ENCODE peak calls at places on chromosome 18, in four cellular contexts. Y is K562, H is HCT116, P is HepG2. L is an unnamed sample.
A peak's percentile ranks its signal among the peaks of the same experiment; 100 is the strongest.

GRCh38 chr18:77131100-77131651 is 1.4 kb downstream of the MBP start:
- DNase-seq in H (no peak), P (no peak), Y (no peak), L (no peak)

GRCh38 chr18:50286391-50287027 is 983 bp downstream of the CXXC1 start:
- DNase-seq in P (no peak), Y (peak; percentile 57), H (peak; percentile 26), L (no peak)

GRCh38 chr18:74436158-74436755 is 20.9 kb downstream of the DIPK1C start:
- DNase-seq in P (no peak), Y (no peak), H (no peak), L (no peak)

GRCh38 chr18:62522510-62523254 is at the start of gene ZCCHC2:
- DNase-seq in Y (peak; percentile 83), H (peak; percentile 94), P (peak; percentile 92), L (peak; percentile 85)

GRCh38 chr18:74283255-74283554 is 8.6 kb downstream of the CYB5A start:
- DNase-seq in Y (no peak), H (no peak), P (no peak), L (no peak)

GRCh38 chr18:63837556-63837955 is 49.9 kb upstream of the SERPINB2 start:
- DNase-seq in Y (no peak), P (no peak), H (no peak), L (no peak)

GRCh38 chr18:7567487-7568425 is 640 bp downstream of the PTPRM start:
- DNase-seq in P (no peak), H (no peak), Y (no peak), L (no peak)

GRCh38 chr18:72325307-72325706 is 218.8 kb downstream of the CBLN2 start:
- DNase-seq in P (no peak), Y (no peak), H (no peak), L (no peak)

GRCh38 chr18:13746636-13747035 is 20.2 kb downstream of the RNMT start:
- DNase-seq in H (no peak), Y (no peak), P (no peak), L (no peak)

GRCh38 chr18:51559902-51560287 is 362.4 kb upstream of the MEX3C start:
- DNase-seq in Y (no peak), P (no peak), H (no peak), L (no peak)

GRCh38 chr18:31657823-31658669 is 26.3 kb downstream of the B4GALT6 start:
- DNase-seq in P (no peak), Y (no peak), H (no peak), L (no peak)
- TF ChIP-seq SIN3A in P (no peak), Y (no peak), H (no peak), L (no peak)

GRCh38 chr18:47931707-47932103 is 1.2 kb upstream of the SMAD2 start:
- DNase-seq in P (no peak), Y (peak; percentile 14), H (no peak), L (peak; percentile 18)

GRCh38 chr18:47928466-47928865 is 2.0 kb downstream of the SMAD2 start:
- DNase-seq in Y (no peak), P (no peak), H (no peak), L (no peak)

GRCh38 chr18:47930086-47930843 is at the start of gene SMAD2:
- DNase-seq in P (peak; percentile 87), Y (peak; percentile 80), H (peak; percentile 60), L (peak; percentile 12)

GRCh38 chr18:47930844-47931706 is 616 bp upstream of the SMAD2 start:
- DNase-seq in Y (peak; percentile 90), P (peak; percentile 91), H (peak; percentile 85), L (peak; percentile 35)

GRCh38 chr18:47929681-47930085 is 776 bp downstream of the SMAD2 start:
- DNase-seq in H (no peak), P (peak; percentile 37), Y (no peak), L (no peak)
- H3K4me1 ChIP-seq in H (peaks cover 7% of the 10 kb centered on the region), P (peaks cover 54% of the 10 kb centered on the region), Y (peaks cover 30% of the 10 kb centered on the region), L (peaks cover 26% of the 10 kb centered on the region)

GRCh38 chr18:49178736-49179135 is 228.0 kb upstream of the SMAD7 start:
- DNase-seq in P (peak; percentile 36), H (peak; percentile 19), Y (peak; percentile 27), L (no peak)
- TF ChIP-seq SIN3A in P (no peak), H (no peak), Y (no peak), L (no peak)

GRCh38 chr18:48927286-48928080 is 23.3 kb downstream of the SMAD7 start:
- DNase-seq in H (no peak), P (no peak), Y (no peak), L (no peak)

GRCh38 chr18:48923746-48924580 is 26.8 kb downstream of the SMAD7 start:
- DNase-seq in H (no peak), Y (no peak), P (no peak), L (no peak)

GRCh38 chr18:48924621-48925601 is 25.9 kb downstream of the SMAD7 start:
- DNase-seq in Y (no peak), P (no peak), H (no peak), L (no peak)

GRCh38 chr18:48928787-48929186 is 22.0 kb downstream of the SMAD7 start:
- DNase-seq in P (peak; percentile 65), H (no peak), Y (no peak), L (no peak)

DNA sequence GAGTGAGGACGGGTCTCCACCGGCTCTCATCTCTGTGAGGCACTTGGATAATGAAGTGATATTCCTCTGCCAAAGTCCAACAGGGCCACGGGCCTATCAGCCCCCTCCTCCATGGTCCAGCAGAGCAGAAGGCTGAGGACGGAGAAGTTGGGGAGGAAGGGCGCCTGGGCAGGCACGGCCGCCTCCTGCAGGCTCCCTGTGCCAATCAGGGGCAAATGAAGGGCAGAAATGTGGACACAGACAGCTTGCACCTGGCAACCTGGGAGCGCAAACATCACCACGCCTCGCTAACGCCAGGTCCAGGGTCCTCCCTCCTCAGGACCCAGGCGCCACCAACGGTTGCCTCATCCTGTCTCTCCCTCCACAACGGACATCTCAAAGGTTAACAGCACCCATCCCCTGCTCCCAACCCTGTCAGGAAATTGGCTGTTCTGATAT is 24.3 kb downstream of the SMAD7 start:
- DNase-seq in Y (no peak), P (peak; percentile 89), H (no peak), L (no peak)
- H3K4me1 ChIP-seq in Y (peaks cover 46% of the 10 kb centered on the region), P (peaks cover 76% of the 10 kb centered on the region), H (peaks cover 56% of the 10 kb centered on the region), L (peaks cover 92% of the 10 kb centered on the region)

GRCh38 chr18:26757263-26758019 is 108.1 kb downstream of the AQP4 start:
- DNase-seq in Y (no peak), P (no peak), H (no peak), L (no peak)
- TF ChIP-seq SIN3A in Y (no peak), P (no peak), H (no peak), L (no peak)

GRCh38 chr18:55858661-55859111 is 270.7 kb upstream of the TCF4 start:
- DNase-seq in H (no peak), Y (no peak), P (no peak), L (no peak)
- H3K4me1 ChIP-seq in H (no peaks in the 10 kb centered on the region), Y (no peaks in the 10 kb centered on the region), P (no peaks in the 10 kb centered on the region), L (no peaks in the 10 kb centered on the region)

DNA sequence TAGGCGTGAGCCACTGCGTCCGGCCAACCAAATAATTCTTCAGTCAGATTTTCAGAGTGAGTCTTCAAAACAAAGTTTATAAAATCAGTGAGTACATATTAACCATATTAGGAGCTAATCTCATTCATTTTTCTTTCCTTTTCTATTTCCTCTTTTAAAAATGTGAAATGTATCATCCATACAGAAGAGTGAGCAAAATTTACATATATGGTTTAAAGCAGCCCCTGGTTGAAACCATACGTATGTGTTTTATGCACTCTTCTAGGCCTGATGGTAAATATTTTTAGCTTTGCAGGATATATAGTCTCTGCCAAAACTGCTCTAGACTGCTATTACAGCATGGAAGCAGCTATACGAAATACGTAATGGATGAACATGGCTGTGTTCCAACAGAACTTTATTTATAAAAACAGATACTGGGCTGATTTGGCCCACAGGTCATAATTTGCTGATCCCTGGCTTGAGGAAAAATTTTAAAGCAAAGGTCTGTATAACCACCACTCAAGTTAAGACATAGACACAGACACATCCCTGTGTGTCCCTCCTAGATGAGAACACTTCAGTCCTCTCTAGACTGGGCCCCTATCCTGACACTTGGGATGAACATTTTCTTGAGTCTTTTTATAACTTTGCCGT is 42.5 kb upstream of the ATP8B1 start:
- DNase-seq in P (no peak), Y (no peak), H (no peak), L (no peak)
- TF ChIP-seq SIN3A in P (no peak), Y (no peak), H (no peak), L (no peak)

L was measured in Panc1.